ENCODE peak calls at places on chromosome 18, in seven cellular contexts. T, K, R, F, C, A and G are unnamed samples.
A peak's percentile ranks its signal among the peaks of the same experiment; 100 is the strongest.

GRCh38 chr18:79515331-79515730 is 119.6 kb downstream of the NFATC1 start:
- DNase-seq in T (no peak), K (no peak), R (no peak), F (no peak), C (no peak), A (no peak), G (no peak)

GRCh38 chr18:2850816-2851215 is 4.0 kb downstream of the EMILIN2 start:
- DNase-seq in T (no peak), K (peak; percentile 14), R (no peak), F (no peak), C (no peak), A (no peak), G (no peak)

GRCh38 chr18:48203961-48204666 is 205.1 kb downstream of the ZBTB7C start:
- DNase-seq in T (no peak), K (no peak), R (no peak), F (no peak), C (no peak), A (no peak), G (no peak)

GRCh38 chr18:39188278-39188677 is 1622.7 kb upstream of the CELF4 start:
- DNase-seq in T (no peak), K (no peak), R (no peak), F (no peak), C (no peak), A (no peak), G (no peak)

GRCh38 chr18:44325903-44326650 is 354.6 kb upstream of the SETBP1 start:
- DNase-seq in T (peak; percentile 48), K (peak; percentile 64), R (no peak), F (peak; percentile 57), C (peak; percentile 51), A (peak; percentile 1), G (peak; percentile 59)

GRCh38 chr18:5890606-5891360 is 4.5 kb downstream of the TMEM200C start:
- DNase-seq in T (no peak), K (peak; percentile 45), R (no peak), F (no peak), C (peak; percentile 45), A (no peak), G (no peak)

GRCh38 chr18:77131652-77132368 is 773 bp downstream of the MBP start:
- DNase-seq in T (no peak), K (peak; percentile 41), R (no peak), F (no peak), C (peak; percentile 42), A (no peak), G (no peak)

GRCh38 chr18:31587538-31587937 is 4.1 kb upstream of the TTR start:
- DNase-seq in T (no peak), K (no peak), R (no peak), F (no peak), C (no peak), A (no peak), G (no peak)

GRCh38 chr18:24395049-24395780 is 2.4 kb downstream of the OSBPL1A start:
- DNase-seq in T (peak; percentile 41), K (no peak), R (no peak), F (no peak), C (no peak), A (peak; percentile 3), G (no peak)

GRCh38 chr18:25349131-25349925 is 2.6 kb downstream of the ZNF521 start:
- DNase-seq in T (no peak), K (peak; percentile 1), R (no peak), F (peak; percentile 48), C (peak; percentile 71), A (no peak), G (no peak)

GRCh38 chr18:5543854-5544389 is at the start of gene EPB41L3:
- DNase-seq in T (no peak), K (no peak), R (no peak), F (no peak), C (peak; percentile 76), A (no peak), G (no peak)

GRCh38 chr18:49730951-49731391 is 82.4 kb downstream of the ACAA2 start:
- DNase-seq in T (no peak), K (no peak), R (no peak), F (no peak), C (no peak), A (no peak), G (no peak)

GRCh38 chr18:26978812-26979341 is 113.4 kb upstream of the AQP4 start:
- DNase-seq in T (no peak), K (no peak), R (no peak), F (no peak), C (no peak), A (no peak), G (no peak)

GRCh38 chr18:61635901-61636528 is 256.8 kb downstream of the RNF152 start:
- DNase-seq in T (peak; percentile 15), K (peak; percentile 58), R (no peak), F (peak; percentile 35), C (peak; percentile 66), A (no peak), G (peak; percentile 33)

GRCh38 chr18:45403341-45404049 is 211.8 kb upstream of the SLC14A2 start:
- DNase-seq in T (no peak), K (no peak), R (no peak), F (no peak), C (no peak), A (no peak), G (no peak)

GRCh38 chr18:77765468-77765867 is 515.8 kb downstream of the GALR1 start:
- DNase-seq in T (no peak), K (peak; percentile 32), R (no peak), F (no peak), C (no peak), A (no peak), G (no peak)

GRCh38 chr18:31040982-31041345 is 1.6 kb downstream of the DSC3 start:
- DNase-seq in T (no peak), K (no peak), R (no peak), F (no peak), C (no peak), A (no peak), G (no peak)

GRCh38 chr18:35334183-35334582 is 10.0 kb downstream of the ZNF24 start:
- DNase-seq in T (no peak), K (no peak), R (no peak), F (no peak), C (no peak), A (no peak), G (no peak)

GRCh38 chr18:49335677-49336076 is 124.8 kb downstream of the DYM start:
- DNase-seq in T (no peak), K (peak; percentile 23), R (no peak), F (no peak), C (no peak), A (no peak), G (no peak)

GRCh38 chr18:21739604-21740473 is 753 bp upstream of the MIB1 start:
- DNase-seq in T (no peak), K (no peak), R (no peak), F (no peak), C (peak; percentile 11), A (no peak), G (no peak)

GRCh38 chr18:74524097-74524496 is 10.2 kb upstream of the CNDP1 start:
- DNase-seq in T (no peak), K (no peak), R (no peak), F (no peak), C (no peak), A (no peak), G (no peak)

GRCh38 chr18:75474332-75474731 is 46.8 kb upstream of the SMIM21 start:
- DNase-seq in T (no peak), K (no peak), R (no peak), F (no peak), C (no peak), A (no peak), G (no peak)

GRCh38 chr18:23871410-23871809 is 143.1 kb upstream of the TTC39C start:
- DNase-seq in T (no peak), K (peak; percentile 80), R (peak; percentile 43), F (no peak), C (no peak), A (no peak), G (no peak)